ENCODE peak calls at places on chromosome 16, in eight cellular contexts. One of them, this sample, is unnamed.

GRCh38 chr16:75565640-75566039 is 539 bp upstream of the GABARAPL2 start:
- DNase-seq in thyroid gland: no peak
- DNase-seq in K562: no peak
- DNase-seq in breast epithelium: no peak
- DNase-seq in tibial artery: no peak
- DNase-seq in astrocyte: no peak
- DNase-seq in endodermal cell: no peak
- DNase-seq in PC-3: peak; percentile 3
- DNase-seq in this sample: no peak

GRCh38 chr16:57773019-57773418 is 29.3 kb downstream of the KIFC3 start:
- DNase-seq in astrocyte: no peak
- DNase-seq in PC-3: no peak
- DNase-seq in tibial artery: no peak
- DNase-seq in breast epithelium: no peak
- DNase-seq in thyroid gland: no peak
- DNase-seq in endodermal cell: no peak
- DNase-seq in K562: no peak
- DNase-seq in this sample: no peak

GRCh38 chr16:11547517-11547916 is 39.2 kb downstream of the LITAF start:
- DNase-seq in endodermal cell: no peak
- DNase-seq in tibial artery: no peak
- DNase-seq in K562: no peak
- DNase-seq in thyroid gland: no peak
- DNase-seq in breast epithelium: peak; percentile 61
- DNase-seq in astrocyte: no peak
- DNase-seq in PC-3: no peak
- DNase-seq in this sample: no peak

GRCh38 chr16:75238853-75239371 is 12.5 kb downstream of the BCAR1 start:
- DNase-seq in breast epithelium: no peak
- DNase-seq in PC-3: no peak
- DNase-seq in astrocyte: no peak
- DNase-seq in tibial artery: peak; percentile 67
- DNase-seq in endodermal cell: no peak
- DNase-seq in K562: no peak
- DNase-seq in thyroid gland: peak; percentile 57
- DNase-seq in this sample: peak; percentile 65

GRCh38 chr16:53282328-53282727 is 151.9 kb upstream of the RBL2 start:
- DNase-seq in endodermal cell: no peak
- DNase-seq in astrocyte: no peak
- DNase-seq in breast epithelium: no peak
- DNase-seq in tibial artery: no peak
- DNase-seq in PC-3: no peak
- DNase-seq in thyroid gland: no peak
- DNase-seq in K562: no peak
- DNase-seq in this sample: no peak

GRCh38 chr16:89378947-89379771 is 111.2 kb downstream of the ANKRD11 start:
- DNase-seq in breast epithelium: no peak
- DNase-seq in endodermal cell: no peak
- DNase-seq in K562: no peak
- DNase-seq in thyroid gland: peak; percentile 92
- DNase-seq in astrocyte: no peak
- DNase-seq in PC-3: no peak
- DNase-seq in tibial artery: peak; percentile 42
- DNase-seq in this sample: no peak

GRCh38 chr16:22948603-22949368 is 134.8 kb downstream of the HS3ST2 start:
- DNase-seq in thyroid gland: peak; percentile 38
- DNase-seq in K562: peak; percentile 89
- DNase-seq in breast epithelium: peak; percentile 37
- DNase-seq in endodermal cell: peak; percentile 95
- DNase-seq in PC-3: peak; percentile 68
- DNase-seq in astrocyte: peak; percentile 10
- DNase-seq in tibial artery: peak; percentile 68
- DNase-seq in this sample: peak; percentile 12

GRCh38 chr16:58501242-58502131 is 1.5 kb downstream of the NDRG4 start:
- DNase-seq in astrocyte: no peak
- DNase-seq in breast epithelium: no peak
- DNase-seq in PC-3: no peak
- DNase-seq in thyroid gland: peak; percentile 17
- DNase-seq in K562: peak; percentile 89
- DNase-seq in tibial artery: no peak
- DNase-seq in endodermal cell: peak; percentile 95
- DNase-seq in this sample: no peak

GRCh38 chr16:71552698-71553503 is 24.0 kb downstream of the TAT start:
- DNase-seq in astrocyte: no peak
- DNase-seq in K562: no peak
- DNase-seq in PC-3: peak; percentile 10
- DNase-seq in thyroid gland: no peak
- DNase-seq in breast epithelium: no peak
- DNase-seq in tibial artery: no peak
- DNase-seq in endodermal cell: peak; percentile 59
- DNase-seq in this sample: no peak

GRCh38 chr16:15575293-15576049 is 67.5 kb downstream of the MARF1 start:
- DNase-seq in endodermal cell: no peak
- DNase-seq in breast epithelium: no peak
- DNase-seq in thyroid gland: no peak
- DNase-seq in tibial artery: no peak
- DNase-seq in PC-3: no peak
- DNase-seq in K562: peak; percentile 67
- DNase-seq in astrocyte: no peak
- DNase-seq in this sample: no peak

DNA sequence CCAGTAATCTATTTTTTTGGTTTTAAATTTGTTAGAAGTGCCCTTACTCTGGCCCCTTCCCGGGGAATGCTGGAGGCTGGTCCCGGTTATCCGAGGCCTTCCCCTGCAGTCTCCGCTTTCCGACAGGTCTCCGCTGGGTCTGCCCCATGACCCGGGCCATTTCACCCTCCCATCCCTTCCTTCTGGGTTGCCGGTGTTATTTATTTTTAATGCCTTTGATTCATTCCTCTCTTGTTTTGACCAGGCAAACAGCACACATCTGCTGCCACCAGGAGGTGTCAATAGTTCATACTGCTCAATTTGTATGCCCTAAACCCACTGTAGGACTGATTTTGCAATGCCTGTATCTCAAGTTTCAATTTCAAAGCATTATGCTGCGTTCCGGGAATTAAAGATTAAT is 113.2 kb upstream of the IRX5 start:
- DNase-seq in tibial artery: no peak
- DNase-seq in astrocyte: no peak
- DNase-seq in PC-3: peak; percentile 4
- DNase-seq in breast epithelium: peak; percentile 24
- DNase-seq in K562: peak; percentile 14
- DNase-seq in endodermal cell: peak; percentile 60
- DNase-seq in thyroid gland: no peak
- DNase-seq in this sample: no peak
- TF ChIP-seq CTCF in tibial artery: peak; percentile 18
- TF ChIP-seq CTCF in astrocyte: no peak
- TF ChIP-seq CTCF in PC-3: peak; percentile 11
- TF ChIP-seq CTCF in breast epithelium: no peak
- TF ChIP-seq CTCF in K562: peak; percentile 44
- TF ChIP-seq CTCF in endodermal cell: peak; percentile 74
- TF ChIP-seq CTCF in thyroid gland: no peak
- TF ChIP-seq CTCF in this sample: no peak

DNA sequence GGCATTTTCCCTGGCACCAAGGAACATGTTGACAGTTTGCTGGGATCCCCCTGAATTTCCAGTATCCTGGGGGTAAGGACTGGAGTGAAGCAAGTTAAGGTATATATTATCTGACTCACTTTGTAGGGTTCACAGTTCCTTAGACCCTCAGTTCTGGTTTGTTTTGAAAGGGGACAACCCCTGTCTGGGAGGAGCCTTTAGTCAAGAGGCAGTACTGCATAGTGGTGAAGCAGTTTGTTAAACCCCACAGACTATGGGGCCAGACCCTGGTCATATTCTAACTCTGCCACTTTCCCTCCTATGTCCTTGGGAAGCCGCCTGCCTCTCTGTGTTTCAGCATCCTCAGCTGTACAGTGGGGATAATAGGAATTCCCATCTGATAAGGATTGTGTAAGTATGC is 145.5 kb upstream of the ZFHX3 start:
- DNase-seq in K562: no peak
- DNase-seq in breast epithelium: no peak
- DNase-seq in thyroid gland: no peak
- DNase-seq in astrocyte: no peak
- DNase-seq in PC-3: no peak
- DNase-seq in endodermal cell: no peak
- DNase-seq in tibial artery: no peak
- DNase-seq in this sample: no peak
- H3K27ac ChIP-seq in K562: no peak overlapping the region
- H3K27ac ChIP-seq in breast epithelium: no peak overlapping the region
- H3K27ac ChIP-seq in thyroid gland: no peak overlapping the region
- H3K27ac ChIP-seq in astrocyte: no peak overlapping the region
- H3K27ac ChIP-seq in PC-3: no peak overlapping the region
- H3K27ac ChIP-seq in endodermal cell: no peak overlapping the region
- H3K27ac ChIP-seq in tibial artery: no peak overlapping the region
- H3K27ac ChIP-seq in this sample: no peak overlapping the region

GRCh38 chr16:68263559-68264127 is 683 bp upstream of the SLC7A6 start:
- DNase-seq in breast epithelium: no peak
- DNase-seq in endodermal cell: no peak
- DNase-seq in K562: no peak
- DNase-seq in thyroid gland: no peak
- DNase-seq in astrocyte: no peak
- DNase-seq in tibial artery: no peak
- DNase-seq in PC-3: no peak
- DNase-seq in this sample: no peak
- TF ChIP-seq CTCF in breast epithelium: no peak
- TF ChIP-seq CTCF in endodermal cell: no peak
- TF ChIP-seq CTCF in K562: no peak
- TF ChIP-seq CTCF in thyroid gland: peak; percentile 54
- TF ChIP-seq CTCF in astrocyte: no peak
- TF ChIP-seq CTCF in tibial artery: no peak
- TF ChIP-seq CTCF in PC-3: no peak
- TF ChIP-seq CTCF in this sample: no peak

DNA sequence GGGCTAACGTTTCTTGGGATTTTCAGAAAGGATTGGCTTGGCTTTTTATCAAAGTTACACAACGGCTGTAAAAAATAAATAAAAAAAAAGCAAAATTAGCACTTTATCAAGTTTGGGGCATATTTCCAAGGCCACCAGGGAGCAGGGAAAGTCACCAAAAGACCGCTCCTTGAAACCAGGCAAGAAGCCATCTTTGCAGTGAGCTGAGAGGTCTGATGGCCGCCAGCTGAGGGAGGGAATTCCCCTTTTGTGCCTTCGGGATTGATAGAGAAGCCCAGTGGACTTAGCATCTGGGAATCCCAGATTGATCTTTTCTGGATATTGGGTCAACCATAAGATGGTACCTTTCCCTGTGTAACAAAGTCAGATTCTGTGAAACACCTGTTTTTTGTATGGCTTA is 192.2 kb downstream of the WWOX start:
- DNase-seq in K562: no peak
- DNase-seq in tibial artery: no peak
- DNase-seq in astrocyte: no peak
- DNase-seq in thyroid gland: peak; percentile 55
- DNase-seq in PC-3: no peak
- DNase-seq in endodermal cell: no peak
- DNase-seq in breast epithelium: no peak
- DNase-seq in this sample: no peak
- H3K27ac ChIP-seq in K562: no peak overlapping the region
- H3K27ac ChIP-seq in tibial artery: peak overlapping the region; percentile 65
- H3K27ac ChIP-seq in astrocyte: no peak overlapping the region
- H3K27ac ChIP-seq in thyroid gland: peak overlapping the region; percentile 22
- H3K27ac ChIP-seq in PC-3: no peak overlapping the region
- H3K27ac ChIP-seq in endodermal cell: no peak overlapping the region
- H3K27ac ChIP-seq in breast epithelium: no peak overlapping the region
- H3K27ac ChIP-seq in this sample: peak overlapping the region; percentile 53

GRCh38 chr16:81405702-81406113 is 38.9 kb upstream of the CMIP start:
- DNase-seq in PC-3: peak; percentile 96
- DNase-seq in thyroid gland: no peak
- DNase-seq in astrocyte: peak; percentile 99
- DNase-seq in breast epithelium: peak; percentile 35
- DNase-seq in endodermal cell: peak; percentile 83
- DNase-seq in K562: peak; percentile 57
- DNase-seq in tibial artery: no peak
- DNase-seq in this sample: no peak
- TF ChIP-seq CTCF in PC-3: no peak
- TF ChIP-seq CTCF in thyroid gland: no peak
- TF ChIP-seq CTCF in astrocyte: peak; percentile 10
- TF ChIP-seq CTCF in breast epithelium: no peak
- TF ChIP-seq CTCF in endodermal cell: peak; percentile 58
- TF ChIP-seq CTCF in K562: no peak
- TF ChIP-seq CTCF in tibial artery: no peak
- TF ChIP-seq CTCF in this sample: no peak

This sample was measured in ascending aorta.